ENCODE peak calls at places on chromosome 4, in four cellular contexts. One of them, this sample, is unnamed. For H3K27me3, the result is how much of the 10 kb centered on the place peaks cover.

GRCh38 chr4:73614468-73614867 is 5.8 kb downstream of the RASSF6 start:
- DNase-seq in IMR-90: no peak
- DNase-seq in endothelial cell of umbilical vein: no peak
- DNase-seq in adrenal gland: no peak
- DNase-seq in this sample: no peak

GRCh38 chr4:67725132-67725531 is 24.2 kb upstream of the UBA6 start:
- DNase-seq in IMR-90: no peak
- DNase-seq in endothelial cell of umbilical vein: no peak
- DNase-seq in adrenal gland: no peak
- DNase-seq in this sample: no peak

GRCh38 chr4:16123356-16124084 is 39.7 kb upstream of the PROM1 start:
- DNase-seq in IMR-90: no peak
- DNase-seq in endothelial cell of umbilical vein: no peak
- DNase-seq in adrenal gland: no peak
- DNase-seq in this sample: peak

GRCh38 chr4:140260227-140260626 is 106.2 kb upstream of the MAML3 start:
- DNase-seq in IMR-90: peak
- DNase-seq in endothelial cell of umbilical vein: peak
- DNase-seq in adrenal gland: no peak
- DNase-seq in this sample: no peak

GRCh38 chr4:39637572-39638357 is 900 bp downstream of the SMIM14 start:
- DNase-seq in IMR-90: peak
- DNase-seq in endothelial cell of umbilical vein: peak
- DNase-seq in adrenal gland: peak
- DNase-seq in this sample: peak

GRCh38 chr4:102514298-102514964 is 13.3 kb downstream of the NFKB1 start:
- DNase-seq in IMR-90: no peak
- DNase-seq in endothelial cell of umbilical vein: no peak
- DNase-seq in adrenal gland: no peak
- DNase-seq in this sample: no peak

GRCh38 chr4:73770917-73771316 is 30.5 kb downstream of the CXCL8 start:
- DNase-seq in IMR-90: no peak
- DNase-seq in endothelial cell of umbilical vein: no peak
- DNase-seq in adrenal gland: no peak
- DNase-seq in this sample: no peak

GRCh38 chr4:148749403-148749802 is 307.2 kb upstream of the NR3C2 start:
- DNase-seq in IMR-90: no peak
- DNase-seq in endothelial cell of umbilical vein: no peak
- DNase-seq in adrenal gland: no peak
- DNase-seq in this sample: no peak

GRCh38 chr4:125368684-125369083 is 53.9 kb downstream of the FAT4 start:
- DNase-seq in IMR-90: peak
- DNase-seq in endothelial cell of umbilical vein: peak
- DNase-seq in adrenal gland: no peak
- DNase-seq in this sample: peak

GRCh38 chr4:153643406-153644016 is 40.6 kb upstream of the TLR2 start:
- DNase-seq in IMR-90: peak
- DNase-seq in endothelial cell of umbilical vein: peak
- DNase-seq in adrenal gland: no peak
- DNase-seq in this sample: no peak

GRCh38 chr4:145938618-145939177 is at the start of gene ZNF827:
- DNase-seq in IMR-90: peak
- DNase-seq in endothelial cell of umbilical vein: peak
- DNase-seq in adrenal gland: peak
- DNase-seq in this sample: peak

GRCh38 chr4:146063143-146063542 is 112.4 kb upstream of the LSM6 start:
- DNase-seq in IMR-90: no peak
- DNase-seq in endothelial cell of umbilical vein: no peak
- DNase-seq in adrenal gland: no peak
- DNase-seq in this sample: no peak

GRCh38 chr4:41734366-41734765 is 14.2 kb downstream of the PHOX2B start:
- DNase-seq in IMR-90: peak
- DNase-seq in endothelial cell of umbilical vein: no peak
- DNase-seq in adrenal gland: no peak
- DNase-seq in this sample: no peak

GRCh38 chr4:184514121-184514988 is 40.0 kb upstream of the IRF2 start:
- DNase-seq in IMR-90: peak
- DNase-seq in endothelial cell of umbilical vein: peak
- DNase-seq in adrenal gland: peak
- DNase-seq in this sample: peak

GRCh38 chr4:177297781-177298391 is 11.8 kb upstream of the NEIL3 start:
- DNase-seq in IMR-90: no peak
- DNase-seq in endothelial cell of umbilical vein: no peak
- DNase-seq in adrenal gland: no peak
- DNase-seq in this sample: no peak

GRCh38 chr4:4704267-4704666 is 155.2 kb upstream of the MSX1 start:
- DNase-seq in IMR-90: peak
- DNase-seq in endothelial cell of umbilical vein: no peak
- DNase-seq in adrenal gland: no peak
- DNase-seq in this sample: no peak

GRCh38 chr4:126750723-126751122 is 882.0 kb upstream of the INTU start:
- DNase-seq in IMR-90: no peak
- DNase-seq in endothelial cell of umbilical vein: no peak
- DNase-seq in adrenal gland: no peak
- DNase-seq in this sample: no peak

GRCh38 chr4:86497131-86497530 is 97.0 kb upstream of the PTPN13 start:
- DNase-seq in IMR-90: no peak
- DNase-seq in endothelial cell of umbilical vein: no peak
- DNase-seq in adrenal gland: no peak
- DNase-seq in this sample: peak

GRCh38 chr4:26133840-26134239 is 187.0 kb upstream of the RBPJ start:
- DNase-seq in IMR-90: no peak
- DNase-seq in endothelial cell of umbilical vein: no peak
- DNase-seq in adrenal gland: no peak
- DNase-seq in this sample: no peak

GRCh38 chr4:83454626-83455025 is 997 bp downstream of the HELQ start:
- DNase-seq in IMR-90: peak
- DNase-seq in endothelial cell of umbilical vein: no peak
- DNase-seq in adrenal gland: no peak
- DNase-seq in this sample: peak

GRCh38 chr4:24322517-24322916 is 261.8 kb downstream of the DHX15 start:
- DNase-seq in IMR-90: peak
- DNase-seq in endothelial cell of umbilical vein: no peak
- DNase-seq in adrenal gland: no peak
- DNase-seq in this sample: no peak

GRCh38 chr4:9703391-9703790 is 78.0 kb upstream of the DRD5 start:
- DNase-seq in IMR-90: no peak
- DNase-seq in endothelial cell of umbilical vein: peak
- DNase-seq in adrenal gland: peak
- DNase-seq in this sample: peak

GRCh38 chr4:93633721-93634120 is 194.8 kb upstream of the ATOH1 start:
- DNase-seq in IMR-90: no peak
- DNase-seq in endothelial cell of umbilical vein: no peak
- DNase-seq in adrenal gland: no peak
- DNase-seq in this sample: no peak

GRCh38 chr4:2364654-2365053 is 53.8 kb downstream of the ZFYVE28 start:
- DNase-seq in IMR-90: no peak
- DNase-seq in endothelial cell of umbilical vein: no peak
- DNase-seq in adrenal gland: no peak
- DNase-seq in this sample: no peak

GRCh38 chr4:109005523-109005922 is 242.7 kb upstream of the ETNPPL start:
- DNase-seq in IMR-90: peak
- DNase-seq in endothelial cell of umbilical vein: no peak
- DNase-seq in adrenal gland: no peak
- DNase-seq in this sample: peak

GRCh38 chr4:620851-621261 is 4.5 kb upstream of the PDE6B start:
- DNase-seq in IMR-90: no peak
- DNase-seq in endothelial cell of umbilical vein: no peak
- DNase-seq in adrenal gland: no peak
- DNase-seq in this sample: no peak
- H3K27me3 ChIP-seq in IMR-90: under half
- H3K27me3 ChIP-seq in endothelial cell of umbilical vein: under half
- H3K27me3 ChIP-seq in adrenal gland: under half
- H3K27me3 ChIP-seq in this sample: under half

GRCh38 chr4:3371581-3372001 is 70.2 kb upstream of the HGFAC start:
- DNase-seq in IMR-90: peak
- DNase-seq in endothelial cell of umbilical vein: no peak
- DNase-seq in adrenal gland: no peak
- DNase-seq in this sample: no peak

GRCh38 chr4:3368334-3368733 is 73.4 kb upstream of the HGFAC start:
- DNase-seq in IMR-90: no peak
- DNase-seq in endothelial cell of umbilical vein: no peak
- DNase-seq in adrenal gland: no peak
- DNase-seq in this sample: no peak

GRCh38 chr4:3371038-3371437 is 70.7 kb upstream of the HGFAC start:
- DNase-seq in IMR-90: no peak
- DNase-seq in endothelial cell of umbilical vein: peak
- DNase-seq in adrenal gland: no peak
- DNase-seq in this sample: no peak

GRCh38 chr4:3368841-3369760 is 72.7 kb upstream of the HGFAC start:
- DNase-seq in IMR-90: no peak
- DNase-seq in endothelial cell of umbilical vein: peak
- DNase-seq in adrenal gland: no peak
- DNase-seq in this sample: peak

GRCh38 chr4:3369781-3370660 is 71.7 kb upstream of the HGFAC start:
- DNase-seq in IMR-90: peak
- DNase-seq in endothelial cell of umbilical vein: peak
- DNase-seq in adrenal gland: peak
- DNase-seq in this sample: peak
- H3K4me3 ChIP-seq in IMR-90: no peak
- H3K4me3 ChIP-seq in endothelial cell of umbilical vein: peak
- H3K4me3 ChIP-seq in adrenal gland: no peak
- H3K4me3 ChIP-seq in this sample: peak

DNA sequence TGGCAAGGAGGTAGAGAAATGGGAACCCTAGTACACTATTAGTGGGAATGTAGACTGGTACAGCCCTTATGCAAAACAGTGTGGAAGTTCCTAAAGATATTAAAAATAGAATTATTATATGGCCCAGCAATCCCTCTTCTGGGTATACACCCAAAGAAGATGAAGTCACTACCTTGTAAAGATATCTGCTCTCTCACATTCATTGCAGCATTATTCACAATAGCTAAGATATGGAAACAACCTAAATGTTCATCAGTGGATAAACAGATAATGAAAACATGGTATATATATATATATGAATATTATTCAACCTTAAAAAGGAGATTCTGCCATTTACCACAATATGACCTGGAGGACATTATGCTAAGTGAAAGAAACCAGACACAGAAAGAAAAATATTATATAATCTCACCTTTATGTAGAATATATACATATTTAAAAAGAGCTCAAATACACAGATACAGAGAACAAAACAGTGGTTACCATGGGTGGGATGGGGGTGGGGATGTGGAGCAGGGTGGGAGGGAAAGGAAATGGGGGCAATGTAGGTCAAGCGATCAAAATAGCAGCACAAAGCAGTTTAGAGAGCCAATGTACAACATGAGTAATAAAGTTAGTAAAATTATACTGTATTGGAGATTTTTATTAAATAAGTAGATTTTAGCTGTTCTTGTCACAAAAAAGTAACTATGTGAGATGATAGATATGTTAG is 138.6 kb downstream of the SPRY1 start:
- DNase-seq in IMR-90: no peak
- DNase-seq in endothelial cell of umbilical vein: no peak
- DNase-seq in adrenal gland: no peak
- DNase-seq in this sample: no peak
- H3K27me3 ChIP-seq in IMR-90: under half
- H3K27me3 ChIP-seq in endothelial cell of umbilical vein: under half
- H3K27me3 ChIP-seq in adrenal gland: under half
- H3K27me3 ChIP-seq in this sample: under half

DNA sequence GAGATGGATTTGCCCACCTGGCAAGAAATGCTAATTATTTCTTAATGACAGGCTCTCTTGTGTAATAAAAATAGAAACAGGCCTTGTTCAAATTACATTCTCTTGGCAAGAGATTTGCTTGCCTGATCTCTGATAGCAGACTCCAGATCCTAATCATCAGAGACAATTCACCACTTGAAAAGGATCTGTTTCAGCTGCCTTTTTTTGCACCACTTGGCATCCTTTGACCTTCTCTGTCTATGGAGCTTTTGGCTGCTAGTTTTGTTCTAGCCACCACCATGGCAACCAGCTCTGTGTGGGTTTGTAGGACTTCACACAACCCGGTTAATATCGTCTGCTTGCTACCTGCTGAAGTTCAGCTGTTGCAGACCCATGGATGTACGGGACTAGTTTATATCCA is 241.1 kb upstream of the TLL1 start:
- DNase-seq in IMR-90: no peak
- DNase-seq in endothelial cell of umbilical vein: no peak
- DNase-seq in adrenal gland: no peak
- DNase-seq in this sample: peak
- H3K4me3 ChIP-seq in IMR-90: no peak
- H3K4me3 ChIP-seq in endothelial cell of umbilical vein: no peak
- H3K4me3 ChIP-seq in adrenal gland: no peak
- H3K4me3 ChIP-seq in this sample: no peak

GRCh38 chr4:158793021-158793420 is 24.2 kb downstream of the FNIP2 start:
- DNase-seq in IMR-90: no peak
- DNase-seq in endothelial cell of umbilical vein: no peak
- DNase-seq in adrenal gland: no peak
- DNase-seq in this sample: no peak
- H3K27me3 ChIP-seq in IMR-90: under half
- H3K27me3 ChIP-seq in endothelial cell of umbilical vein: under half
- H3K27me3 ChIP-seq in adrenal gland: under half
- H3K27me3 ChIP-seq in this sample: under half

DNA sequence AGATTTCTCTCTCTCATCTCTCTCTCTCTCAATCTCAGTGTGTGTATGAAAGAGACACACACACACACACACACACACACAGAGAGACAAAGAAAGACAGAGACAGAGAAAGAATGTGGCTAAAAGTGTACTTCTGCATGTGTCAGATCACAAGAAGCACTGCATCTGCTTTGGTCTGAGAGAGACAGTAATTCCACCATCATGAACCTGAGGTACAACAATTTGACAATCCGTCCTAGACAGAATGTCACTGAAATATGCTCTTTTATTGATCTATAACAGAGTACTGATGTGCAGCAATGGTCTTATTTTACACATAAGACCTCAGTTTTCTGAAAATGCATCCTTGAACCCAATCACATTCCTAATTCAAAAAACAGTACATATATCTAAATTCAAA is 576.2 kb upstream of the SMIM31 start:
- DNase-seq in IMR-90: no peak
- DNase-seq in endothelial cell of umbilical vein: no peak
- DNase-seq in adrenal gland: no peak
- DNase-seq in this sample: no peak
- H3K4me3 ChIP-seq in IMR-90: no peak
- H3K4me3 ChIP-seq in endothelial cell of umbilical vein: no peak
- H3K4me3 ChIP-seq in adrenal gland: no peak
- H3K4me3 ChIP-seq in this sample: no peak